ENCODE peak calls at places on chromosomes 7 and 10, in four cellular contexts. V is K562, N is HepG2, D is GM12878. P is an unnamed sample.

GRCh38 chr10:104123397-104123796 is 1.4 kb downstream of the SFR1 start:
- DNase-seq in V (no peak), N (no peak), D (no peak), P (no peak)

GRCh38 chr10:89653410-89653828 is 8.4 kb upstream of the PANK1 start:
- DNase-seq in V (no peak), N (peak; percentile 74), D (peak; percentile 65), P (no peak)

GRCh38 chr10:63522129-63522687 is 1.0 kb downstream of the REEP3 start:
- DNase-seq in V (no peak), N (no peak), D (no peak), P (no peak)

GRCh38 chr7:32803742-32804141 is 87.8 kb downstream of the KBTBD2 start:
- DNase-seq in V (no peak), N (no peak), D (no peak), P (no peak)

GRCh38 chr10:33223326-33224014 is 111.0 kb downstream of the NRP1 start:
- DNase-seq in V (no peak), N (no peak), D (no peak), P (no peak)

GRCh38 chr10:94038024-94038423 is 44.3 kb downstream of the PLCE1 start:
- DNase-seq in V (peak; percentile 4), N (no peak), D (no peak), P (no peak)

GRCh38 chr7:128892521-128893250 is 17.8 kb downstream of the KCP start:
- DNase-seq in V (no peak), N (no peak), D (no peak), P (no peak)

GRCh38 chr10:80191589-80192270 is 13.6 kb downstream of the ANXA11 start:
- DNase-seq in V (no peak), N (no peak), D (no peak), P (no peak)

GRCh38 chr10:133133471-133134231 is 26.4 kb upstream of the KNDC1 start:
- DNase-seq in V (no peak), N (no peak), D (no peak), P (no peak)

GRCh38 chr10:21369697-21370096 is 155.8 kb downstream of the SKIDA1 start:
- DNase-seq in V (no peak), N (no peak), D (no peak), P (no peak)

GRCh38 chr7:150665075-150665794 is 20.3 kb upstream of the GIMAP2 start:
- DNase-seq in V (no peak), N (no peak), D (no peak), P (no peak)

GRCh38 chr10:6138456-6138855 is 49.6 kb downstream of the RBM17 start:
- DNase-seq in V (no peak), N (no peak), D (no peak), P (no peak)

GRCh38 chr10:102450374-102451104 is 804 bp downstream of the C10orf95 start:
- DNase-seq in V (peak; percentile 86), N (peak; percentile 75), D (peak; percentile 56), P (peak; percentile 86)

GRCh38 chr10:102451105-102451969 is at the start of gene C10orf95:
- DNase-seq in V (no peak), N (no peak), D (no peak), P (no peak)

GRCh38 chr10:102453502-102453901 is 2.2 kb upstream of the C10orf95 start:
- DNase-seq in V (no peak), N (no peak), D (no peak), P (no peak)

GRCh38 chr10:102450124-102450373 is 1.3 kb downstream of the C10orf95 start:
- DNase-seq in V (no peak), N (no peak), D (no peak), P (no peak)

GRCh38 chr10:102452672-102453340 is 1.5 kb upstream of the C10orf95 start:
- DNase-seq in V (peak; percentile 70), N (no peak), D (no peak), P (no peak)
- TF ChIP-seq TARDBP in V (no peak), N (no peak), D (no peak), P (no peak)

DNA sequence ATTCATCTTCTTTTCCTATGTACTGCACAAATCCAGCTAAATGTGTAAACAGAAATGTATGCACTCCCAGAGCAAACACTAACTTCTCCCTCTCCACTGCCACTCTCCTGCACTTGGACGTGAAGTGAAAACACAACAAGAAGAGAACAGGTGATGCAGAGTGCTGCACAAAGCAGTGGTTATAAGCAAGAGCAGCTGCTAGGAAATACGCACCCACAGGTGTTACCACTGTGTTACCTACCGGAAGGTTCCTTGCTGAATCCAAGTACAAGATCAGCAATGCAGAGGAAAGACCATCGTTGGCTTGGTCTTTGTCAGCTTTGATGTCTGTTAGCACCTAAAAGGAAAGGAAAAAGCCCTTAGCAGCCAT is 54.6 kb upstream of the NCAPG2 start:
- DNase-seq in V (no peak), N (no peak), D (no peak), P (no peak)
- TF ChIP-seq FOXK2 in V (no peak), N (no peak), D (no peak), P (no peak)

GRCh38 chr10:131825150-131825907 is 75.5 kb upstream of the PPP2R2D start:
- DNase-seq in V (no peak), N (no peak), D (no peak), P (no peak)
- TF ChIP-seq SP1 in V (no peak), N (no peak), D (no peak), P (no peak)

GRCh38 chr7:14834888-14835287 is 67.7 kb downstream of the DGKB start:
- DNase-seq in V (no peak), N (no peak), D (no peak), P (no peak)
- TF ChIP-seq TARDBP in V (no peak), N (no peak), D (no peak), P (no peak)

GRCh38 chr10:113680172-113681111 is 730 bp downstream of the CASP7 start:
- DNase-seq in V (peak; percentile 21), N (peak; percentile 24), D (peak; percentile 42), P (peak; percentile 36)
- TF ChIP-seq FOXK2 in V (no peak), N (no peak), D (no peak), P (no peak)